ENCODE peak calls at places on chromosomes 6 and 20, in ten cellular contexts. One of them, this sample, is unnamed.

GRCh38 chr6:16999486-17000436 is 102.1 kb upstream of the STMND1 start:
- DNase-seq in stomach: no peak
- DNase-seq in HepG2: no peak
- DNase-seq in neuronal stem cell: no peak
- DNase-seq in Peyer's patch: no peak
- DNase-seq in PC-3: peak; percentile 90
- DNase-seq in H9: no peak
- DNase-seq in PC-9: no peak
- DNase-seq in suprapubic skin: no peak
- DNase-seq in GM23248: peak; percentile 92
- DNase-seq in this sample: peak; percentile 85

GRCh38 chr20:59010995-59011873 is 4.2 kb upstream of the CTSZ start:
- DNase-seq in stomach: peak; percentile 25
- DNase-seq in HepG2: peak; percentile 78
- DNase-seq in neuronal stem cell: no peak
- DNase-seq in Peyer's patch: peak; percentile 45
- DNase-seq in PC-3: peak; percentile 94
- DNase-seq in H9: no peak
- DNase-seq in PC-9: peak; percentile 90
- DNase-seq in suprapubic skin: no peak
- DNase-seq in GM23248: peak; percentile 91
- DNase-seq in this sample: peak; percentile 94

GRCh38 chr20:24838551-24839530 is 110.2 kb upstream of the CST7 start:
- DNase-seq in stomach: no peak
- DNase-seq in HepG2: no peak
- DNase-seq in neuronal stem cell: no peak
- DNase-seq in Peyer's patch: no peak
- DNase-seq in PC-3: no peak
- DNase-seq in H9: no peak
- DNase-seq in PC-9: no peak
- DNase-seq in suprapubic skin: no peak
- DNase-seq in GM23248: peak; percentile 74
- DNase-seq in this sample: peak; percentile 42

GRCh38 chr20:16290358-16290757 is 282.9 kb downstream of the KIF16B start:
- DNase-seq in stomach: no peak
- DNase-seq in HepG2: no peak
- DNase-seq in neuronal stem cell: peak; percentile 17
- DNase-seq in Peyer's patch: no peak
- DNase-seq in PC-3: no peak
- DNase-seq in H9: no peak
- DNase-seq in PC-9: no peak
- DNase-seq in suprapubic skin: no peak
- DNase-seq in GM23248: no peak
- DNase-seq in this sample: no peak

GRCh38 chr6:26199057-26199772 is 112.0 kb downstream of the HFE start:
- DNase-seq in stomach: peak; percentile 68
- DNase-seq in HepG2: peak; percentile 97
- DNase-seq in neuronal stem cell: peak; percentile 87
- DNase-seq in Peyer's patch: peak; percentile 90
- DNase-seq in PC-3: peak; percentile 96
- DNase-seq in H9: peak; percentile 75
- DNase-seq in PC-9: peak; percentile 69
- DNase-seq in suprapubic skin: no peak
- DNase-seq in GM23248: peak; percentile 92
- DNase-seq in this sample: peak; percentile 99

GRCh38 chr6:55299285-55299684 is 28.0 kb upstream of the GFRAL start:
- DNase-seq in stomach: no peak
- DNase-seq in HepG2: no peak
- DNase-seq in neuronal stem cell: no peak
- DNase-seq in Peyer's patch: no peak
- DNase-seq in PC-3: no peak
- DNase-seq in H9: no peak
- DNase-seq in PC-9: no peak
- DNase-seq in suprapubic skin: no peak
- DNase-seq in GM23248: no peak
- DNase-seq in this sample: no peak

GRCh38 chr20:47102629-47103028 is 208.0 kb downstream of the EYA2 start:
- DNase-seq in stomach: no peak
- DNase-seq in HepG2: no peak
- DNase-seq in neuronal stem cell: no peak
- DNase-seq in Peyer's patch: no peak
- DNase-seq in PC-3: no peak
- DNase-seq in H9: no peak
- DNase-seq in PC-9: no peak
- DNase-seq in suprapubic skin: no peak
- DNase-seq in GM23248: peak; percentile 45
- DNase-seq in this sample: no peak

GRCh38 chr20:47205577-47206123 is 150.8 kb downstream of the ZMYND8 start:
- DNase-seq in stomach: peak; percentile 63
- DNase-seq in HepG2: peak; percentile 78
- DNase-seq in neuronal stem cell: peak; percentile 9
- DNase-seq in Peyer's patch: peak; percentile 54
- DNase-seq in PC-3: peak; percentile 97
- DNase-seq in H9: peak; percentile 78
- DNase-seq in PC-9: peak; percentile 67
- DNase-seq in suprapubic skin: no peak
- DNase-seq in GM23248: peak; percentile 84
- DNase-seq in this sample: peak; percentile 78

GRCh38 chr20:29878281-29878741 is 1379.2 kb upstream of the DEFB115 start:
- DNase-seq in stomach: peak; percentile 26
- DNase-seq in HepG2: peak; percentile 54
- DNase-seq in neuronal stem cell: no peak
- DNase-seq in Peyer's patch: peak; percentile 48
- DNase-seq in PC-3: peak; percentile 19
- DNase-seq in H9: no peak
- DNase-seq in PC-9: peak; percentile 12
- DNase-seq in suprapubic skin: peak; percentile 85
- DNase-seq in GM23248: peak; percentile 49
- DNase-seq in this sample: no peak

GRCh38 chr20:29878777-29879442 is 1378.6 kb upstream of the DEFB115 start:
- DNase-seq in stomach: peak; percentile 26
- DNase-seq in HepG2: no peak
- DNase-seq in neuronal stem cell: no peak
- DNase-seq in Peyer's patch: peak; percentile 60
- DNase-seq in PC-3: no peak
- DNase-seq in H9: no peak
- DNase-seq in PC-9: no peak
- DNase-seq in suprapubic skin: peak; percentile 86
- DNase-seq in GM23248: no peak
- DNase-seq in this sample: no peak

GRCh38 chr20:29876911-29877285 is 1380.6 kb upstream of the DEFB115 start:
- DNase-seq in stomach: no peak
- DNase-seq in HepG2: no peak
- DNase-seq in neuronal stem cell: no peak
- DNase-seq in Peyer's patch: peak; percentile 46
- DNase-seq in PC-3: no peak
- DNase-seq in H9: no peak
- DNase-seq in PC-9: no peak
- DNase-seq in suprapubic skin: no peak
- DNase-seq in GM23248: no peak
- DNase-seq in this sample: no peak

GRCh38 chr20:29874476-29875202 is 1382.8 kb upstream of the DEFB115 start:
- DNase-seq in stomach: no peak
- DNase-seq in HepG2: no peak
- DNase-seq in neuronal stem cell: no peak
- DNase-seq in Peyer's patch: no peak
- DNase-seq in PC-3: no peak
- DNase-seq in H9: no peak
- DNase-seq in PC-9: no peak
- DNase-seq in suprapubic skin: no peak
- DNase-seq in GM23248: no peak
- DNase-seq in this sample: no peak

GRCh38 chr20:29873946-29874345 is 1383.5 kb upstream of the DEFB115 start:
- DNase-seq in stomach: peak; percentile 61
- DNase-seq in HepG2: no peak
- DNase-seq in neuronal stem cell: peak; percentile 58
- DNase-seq in Peyer's patch: peak; percentile 72
- DNase-seq in PC-3: no peak
- DNase-seq in H9: peak; percentile 65
- DNase-seq in PC-9: no peak
- DNase-seq in suprapubic skin: peak; percentile 93
- DNase-seq in GM23248: peak; percentile 63
- DNase-seq in this sample: peak; percentile 51
- H3K27ac ChIP-seq in stomach: no peak overlapping the region
- H3K27ac ChIP-seq in HepG2: no peak overlapping the region
- H3K27ac ChIP-seq in neuronal stem cell: no peak overlapping the region
- H3K27ac ChIP-seq in Peyer's patch: no peak overlapping the region
- H3K27ac ChIP-seq in PC-3: no peak overlapping the region
- H3K27ac ChIP-seq in H9: no peak overlapping the region
- H3K27ac ChIP-seq in PC-9: no peak overlapping the region
- H3K27ac ChIP-seq in suprapubic skin: no peak overlapping the region
- H3K27ac ChIP-seq in GM23248: no peak overlapping the region
- H3K27ac ChIP-seq in this sample: no peak overlapping the region

GRCh38 chr6:165770430-165771082 is 107.5 kb upstream of the PDE10A start:
- DNase-seq in stomach: no peak
- DNase-seq in HepG2: no peak
- DNase-seq in neuronal stem cell: no peak
- DNase-seq in Peyer's patch: no peak
- DNase-seq in PC-3: no peak
- DNase-seq in H9: peak; percentile 41
- DNase-seq in PC-9: no peak
- DNase-seq in suprapubic skin: no peak
- DNase-seq in GM23248: no peak
- DNase-seq in this sample: no peak

GRCh38 chr6:165777680-165778079 is 114.6 kb upstream of the PDE10A start:
- DNase-seq in stomach: no peak
- DNase-seq in HepG2: no peak
- DNase-seq in neuronal stem cell: no peak
- DNase-seq in Peyer's patch: no peak
- DNase-seq in PC-3: no peak
- DNase-seq in H9: no peak
- DNase-seq in PC-9: no peak
- DNase-seq in suprapubic skin: no peak
- DNase-seq in GM23248: no peak
- DNase-seq in this sample: no peak

GRCh38 chr6:165769884-165770283 is 106.8 kb upstream of the PDE10A start:
- DNase-seq in stomach: no peak
- DNase-seq in HepG2: no peak
- DNase-seq in neuronal stem cell: no peak
- DNase-seq in Peyer's patch: no peak
- DNase-seq in PC-3: no peak
- DNase-seq in H9: no peak
- DNase-seq in PC-9: no peak
- DNase-seq in suprapubic skin: no peak
- DNase-seq in GM23248: no peak
- DNase-seq in this sample: no peak

GRCh38 chr6:165776699-165777098 is 113.7 kb upstream of the PDE10A start:
- DNase-seq in stomach: no peak
- DNase-seq in HepG2: no peak
- DNase-seq in neuronal stem cell: no peak
- DNase-seq in Peyer's patch: no peak
- DNase-seq in PC-3: no peak
- DNase-seq in H9: no peak
- DNase-seq in PC-9: no peak
- DNase-seq in suprapubic skin: no peak
- DNase-seq in GM23248: no peak
- DNase-seq in this sample: no peak

DNA sequence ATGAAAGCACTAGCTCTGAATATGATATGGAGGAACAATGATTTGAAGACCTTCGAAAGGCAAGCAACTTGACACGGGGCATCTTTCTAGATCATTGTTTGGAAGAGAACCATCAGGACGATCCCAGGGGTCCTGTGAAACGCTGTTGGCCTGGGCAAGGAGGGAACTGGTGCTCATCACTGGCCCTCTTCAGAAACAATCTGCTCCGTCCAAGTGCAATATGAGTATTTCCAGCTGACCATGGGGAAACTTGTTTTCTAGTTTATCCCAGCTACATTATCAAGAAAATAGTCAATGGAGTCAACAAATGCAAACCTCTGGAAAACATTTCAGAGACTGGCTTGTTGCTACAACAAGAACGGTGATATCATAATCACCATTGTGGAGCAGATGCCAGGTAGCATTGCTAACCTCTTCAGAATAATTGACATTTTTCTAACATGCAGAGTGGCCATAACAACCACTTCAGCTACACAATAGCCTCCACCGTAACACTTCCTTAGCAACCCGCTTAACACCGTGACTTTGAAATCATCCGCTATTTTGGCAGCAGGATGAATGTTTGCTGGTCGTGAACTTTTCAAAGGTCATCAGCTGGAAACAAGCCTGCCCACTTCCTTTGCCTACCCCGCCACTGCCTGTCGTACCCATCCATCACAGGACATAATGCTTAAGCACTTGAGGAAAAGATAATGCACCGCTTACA is 112.0 kb upstream of the PDE10A start:
- DNase-seq in stomach: no peak
- DNase-seq in HepG2: peak; percentile 39
- DNase-seq in neuronal stem cell: no peak
- DNase-seq in Peyer's patch: no peak
- DNase-seq in PC-3: no peak
- DNase-seq in H9: no peak
- DNase-seq in PC-9: no peak
- DNase-seq in suprapubic skin: no peak
- DNase-seq in GM23248: no peak
- DNase-seq in this sample: no peak
- H3K27ac ChIP-seq in stomach: no peak overlapping the region
- H3K27ac ChIP-seq in HepG2: no peak overlapping the region
- H3K27ac ChIP-seq in neuronal stem cell: no peak overlapping the region
- H3K27ac ChIP-seq in Peyer's patch: no peak overlapping the region
- H3K27ac ChIP-seq in PC-3: no peak overlapping the region
- H3K27ac ChIP-seq in H9: no peak overlapping the region
- H3K27ac ChIP-seq in PC-9: no peak overlapping the region
- H3K27ac ChIP-seq in suprapubic skin: no peak overlapping the region
- H3K27ac ChIP-seq in GM23248: no peak overlapping the region
- H3K27ac ChIP-seq in this sample: no peak overlapping the region

GRCh38 chr6:146878564-146879343 is 280.0 kb downstream of the ADGB start:
- DNase-seq in stomach: no peak
- DNase-seq in HepG2: no peak
- DNase-seq in neuronal stem cell: no peak
- DNase-seq in Peyer's patch: peak; percentile 71
- DNase-seq in PC-3: peak; percentile 66
- DNase-seq in H9: no peak
- DNase-seq in PC-9: no peak
- DNase-seq in suprapubic skin: no peak
- DNase-seq in GM23248: no peak
- DNase-seq in this sample: peak; percentile 5

GRCh38 chr6:146879406-146880117 is 280.8 kb downstream of the ADGB start:
- DNase-seq in stomach: no peak
- DNase-seq in HepG2: no peak
- DNase-seq in neuronal stem cell: no peak
- DNase-seq in Peyer's patch: no peak
- DNase-seq in PC-3: no peak
- DNase-seq in H9: no peak
- DNase-seq in PC-9: no peak
- DNase-seq in suprapubic skin: no peak
- DNase-seq in GM23248: no peak
- DNase-seq in this sample: no peak

GRCh38 chr6:146875927-146876270 is 277.1 kb downstream of the ADGB start:
- DNase-seq in stomach: no peak
- DNase-seq in HepG2: no peak
- DNase-seq in neuronal stem cell: no peak
- DNase-seq in Peyer's patch: no peak
- DNase-seq in PC-3: no peak
- DNase-seq in H9: no peak
- DNase-seq in PC-9: no peak
- DNase-seq in suprapubic skin: no peak
- DNase-seq in GM23248: no peak
- DNase-seq in this sample: no peak

GRCh38 chr6:146874278-146875018 is 275.7 kb downstream of the ADGB start:
- DNase-seq in stomach: no peak
- DNase-seq in HepG2: no peak
- DNase-seq in neuronal stem cell: no peak
- DNase-seq in Peyer's patch: no peak
- DNase-seq in PC-3: no peak
- DNase-seq in H9: no peak
- DNase-seq in PC-9: no peak
- DNase-seq in suprapubic skin: no peak
- DNase-seq in GM23248: no peak
- DNase-seq in this sample: no peak

GRCh38 chr6:146876271-146877151 is 277.7 kb downstream of the ADGB start:
- DNase-seq in stomach: no peak
- DNase-seq in HepG2: no peak
- DNase-seq in neuronal stem cell: no peak
- DNase-seq in Peyer's patch: no peak
- DNase-seq in PC-3: peak; percentile 50
- DNase-seq in H9: no peak
- DNase-seq in PC-9: no peak
- DNase-seq in suprapubic skin: no peak
- DNase-seq in GM23248: no peak
- DNase-seq in this sample: no peak
- H3K27ac ChIP-seq in stomach: no peak overlapping the region
- H3K27ac ChIP-seq in HepG2: no peak overlapping the region
- H3K27ac ChIP-seq in neuronal stem cell: no peak overlapping the region
- H3K27ac ChIP-seq in Peyer's patch: no peak overlapping the region
- H3K27ac ChIP-seq in PC-3: no peak overlapping the region
- H3K27ac ChIP-seq in H9: no peak overlapping the region
- H3K27ac ChIP-seq in PC-9: no peak overlapping the region
- H3K27ac ChIP-seq in suprapubic skin: no peak overlapping the region
- H3K27ac ChIP-seq in GM23248: no peak overlapping the region
- H3K27ac ChIP-seq in this sample: no peak overlapping the region

DNA sequence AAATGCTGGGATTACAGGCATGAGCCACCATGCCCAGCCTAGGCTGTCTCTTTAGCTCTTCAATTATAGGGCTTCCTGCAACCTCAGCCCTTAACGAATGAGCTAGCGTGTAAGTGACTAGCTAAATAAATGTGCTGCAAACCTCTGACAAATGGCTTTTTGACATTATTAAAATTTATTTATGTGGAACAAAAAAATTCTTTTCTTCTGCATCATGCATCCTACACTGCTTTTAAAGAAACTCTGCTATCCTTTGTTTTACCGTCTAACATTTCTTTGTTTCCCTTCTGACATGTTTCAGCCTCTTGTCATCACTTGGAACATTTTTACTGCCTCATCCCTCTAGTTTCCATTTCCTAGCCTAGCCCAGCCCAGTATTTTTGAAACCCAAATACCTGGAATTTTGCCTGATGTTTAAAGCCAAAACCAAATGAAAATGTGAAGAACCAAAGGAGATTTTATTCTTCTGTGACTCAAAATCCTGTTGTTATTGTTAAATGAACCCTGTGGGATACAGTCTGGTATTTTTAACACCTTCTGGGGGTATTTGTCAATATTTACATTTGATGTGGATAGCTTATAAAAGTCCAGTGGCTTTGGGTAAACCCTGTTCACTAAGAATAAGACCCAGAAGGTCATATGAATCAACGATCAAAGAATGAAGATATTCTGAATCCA is 9.5 kb downstream of the NT5E start:
- DNase-seq in stomach: no peak
- DNase-seq in HepG2: no peak
- DNase-seq in neuronal stem cell: no peak
- DNase-seq in Peyer's patch: no peak
- DNase-seq in PC-3: peak; percentile 92
- DNase-seq in H9: no peak
- DNase-seq in PC-9: no peak
- DNase-seq in suprapubic skin: no peak
- DNase-seq in GM23248: peak; percentile 91
- DNase-seq in this sample: peak; percentile 94
- H3K27ac ChIP-seq in stomach: peak overlapping the region; percentile 56
- H3K27ac ChIP-seq in HepG2: no peak overlapping the region
- H3K27ac ChIP-seq in neuronal stem cell: no peak overlapping the region
- H3K27ac ChIP-seq in Peyer's patch: peak overlapping the region; percentile 15
- H3K27ac ChIP-seq in PC-3: peak overlapping the region; percentile 96
- H3K27ac ChIP-seq in H9: no peak overlapping the region
- H3K27ac ChIP-seq in PC-9: peak overlapping the region; percentile 98
- H3K27ac ChIP-seq in suprapubic skin: peak overlapping the region; percentile 17
- H3K27ac ChIP-seq in GM23248: peak overlapping the region; percentile 100
- H3K27ac ChIP-seq in this sample: peak overlapping the region; percentile 35